ENCODE peak calls at places on chromosomes 2 and 18, in ten cellular contexts. D is RKO; H is mucosa of gallbladder; P is effector memory CD8-positive, alpha-beta T cell; Q is esophagus squamous epithelium; J is BJ; C is brain microvascular endothelial cell; U is GM23248; I is type B pancreatic cell; T is GM20000. S is an unnamed sample.

GRCh38 chr2:26735096-26735495 is 29.0 kb upstream of the SLC35F6 start:
- DNase-seq in D (peak; percentile 55), H (no peak), P (no peak), Q (no peak), J (peak; percentile 58), C (peak; percentile 85), U (peak; percentile 90), I (no peak), T (no peak), S (peak; percentile 89)

GRCh38 chr2:81598437-81598836 is 1293.9 kb upstream of the LRRTM1 start:
- DNase-seq in D (no peak), H (no peak), P (no peak), Q (no peak), J (no peak), C (no peak), U (no peak), I (no peak), T (no peak), S (no peak)

GRCh38 chr2:110732422-110733413 is at the start of gene ACOXL:
- DNase-seq in D (no peak), H (peak; percentile 27), P (no peak), Q (no peak), J (no peak), C (no peak), U (no peak), I (peak; percentile 75), T (no peak), S (no peak)

GRCh38 chr2:8549942-8550341 is 131.9 kb upstream of the ID2 start:
- DNase-seq in D (no peak), H (no peak), P (no peak), Q (no peak), J (no peak), C (no peak), U (no peak), I (no peak), T (no peak), S (no peak)

GRCh38 chr18:37266290-37266689 is 299.3 kb downstream of the CELF4 start:
- DNase-seq in D (no peak), H (no peak), P (no peak), Q (no peak), J (no peak), C (no peak), U (no peak), I (no peak), T (no peak), S (no peak)

GRCh38 chr2:110124038-110124825 is 8.6 kb upstream of the MALL start:
- DNase-seq in D (no peak), H (no peak), P (no peak), Q (no peak), J (no peak), C (no peak), U (no peak), I (no peak), T (no peak), S (no peak)

GRCh38 chr2:220856486-220856885 is 715.6 kb downstream of the EPHA4 start:
- DNase-seq in D (no peak), H (no peak), P (no peak), Q (no peak), J (no peak), C (no peak), U (no peak), I (no peak), T (no peak), S (no peak)

GRCh38 chr18:49162226-49162848 is 211.6 kb upstream of the SMAD7 start:
- DNase-seq in D (no peak), H (no peak), P (no peak), Q (no peak), J (no peak), C (no peak), U (no peak), I (no peak), T (peak; percentile 16), S (no peak)

GRCh38 chr2:45741451-45741850 is 90.0 kb downstream of the PRKCE start:
- DNase-seq in D (no peak), H (no peak), P (no peak), Q (no peak), J (no peak), C (no peak), U (peak; percentile 35), I (no peak), T (no peak), S (peak; percentile 26)

GRCh38 chr2:48933824-48934223 is 178.3 kb upstream of the LHCGR start:
- DNase-seq in D (no peak), H (no peak), P (no peak), Q (no peak), J (no peak), C (no peak), U (no peak), I (no peak), T (no peak), S (no peak)

GRCh38 chr18:45408218-45408617 is 207.1 kb upstream of the SLC14A2 start:
- DNase-seq in D (no peak), H (no peak), P (no peak), Q (no peak), J (no peak), C (no peak), U (peak; percentile 9), I (no peak), T (no peak), S (no peak)

GRCh38 chr2:111946294-111947114 is 48.1 kb downstream of the MERTK start:
- DNase-seq in D (peak; percentile 10), H (peak; percentile 80), P (no peak), Q (no peak), J (peak; percentile 46), C (peak; percentile 35), U (peak; percentile 92), I (no peak), T (no peak), S (peak; percentile 94)

GRCh38 chr2:155980941-155981561 is 351.5 kb downstream of the NR4A2 start:
- DNase-seq in D (no peak), H (no peak), P (no peak), Q (no peak), J (no peak), C (no peak), U (no peak), I (no peak), T (no peak), S (no peak)

GRCh38 chr2:46258937-46259781 is 38.0 kb upstream of the EPAS1 start:
- DNase-seq in D (no peak), H (no peak), P (no peak), Q (no peak), J (no peak), C (no peak), U (no peak), I (no peak), T (no peak), S (no peak)

GRCh38 chr2:165818920-165819319 is 24.9 kb upstream of the GALNT3 start:
- DNase-seq in D (no peak), H (no peak), P (no peak), Q (no peak), J (no peak), C (no peak), U (no peak), I (no peak), T (no peak), S (no peak)

GRCh38 chr18:69752737-69753380 is 194.8 kb downstream of the CD226 start:
- DNase-seq in D (no peak), H (no peak), P (no peak), Q (no peak), J (no peak), C (no peak), U (no peak), I (no peak), T (no peak), S (no peak)

GRCh38 chr2:222456479-222457077 is 32.2 kb downstream of the SGPP2 start:
- DNase-seq in D (no peak), H (no peak), P (no peak), Q (no peak), J (no peak), C (no peak), U (no peak), I (no peak), T (no peak), S (no peak)

GRCh38 chr2:200851398-200852248 is 12.8 kb downstream of the CLK1 start:
- DNase-seq in D (no peak), H (no peak), P (no peak), Q (no peak), J (no peak), C (no peak), U (no peak), I (no peak), T (no peak), S (no peak)

GRCh38 chr2:19321946-19322345 is 36.5 kb downstream of the OSR1 start:
- DNase-seq in D (no peak), H (no peak), P (no peak), Q (no peak), J (no peak), C (no peak), U (peak; percentile 32), I (no peak), T (no peak), S (no peak)

GRCh38 chr2:241066171-241066892 is 35.8 kb downstream of the MTERF4 start:
- DNase-seq in D (no peak), H (no peak), P (no peak), Q (no peak), J (no peak), C (no peak), U (no peak), I (peak; percentile 57), T (no peak), S (no peak)

GRCh38 chr18:57885931-57886330 is 82.8 kb upstream of the ATP8B1 start:
- DNase-seq in D (no peak), H (no peak), P (no peak), Q (no peak), J (no peak), C (no peak), U (no peak), I (no peak), T (no peak), S (no peak)

GRCh38 chr18:32698148-32698547 is 74.7 kb downstream of the KLHL14 start:
- DNase-seq in D (no peak), H (no peak), P (no peak), Q (no peak), J (no peak), C (no peak), U (no peak), I (no peak), T (no peak), S (no peak)

GRCh38 chr2:46384457-46384815 is 87.2 kb downstream of the EPAS1 start:
- DNase-seq in D (no peak), H (no peak), P (no peak), Q (no peak), J (no peak), C (no peak), U (no peak), I (peak; percentile 48), T (no peak), S (no peak)

GRCh38 chr2:97717618-97718005 is 4.2 kb downstream of the ZAP70 start:
- DNase-seq in D (no peak), H (no peak), P (no peak), Q (no peak), J (no peak), C (no peak), U (no peak), I (no peak), T (no peak), S (no peak)

GRCh38 chr2:13822365-13822764 is 810.2 kb upstream of the LRATD1 start:
- DNase-seq in D (no peak), H (no peak), P (no peak), Q (no peak), J (no peak), C (no peak), U (no peak), I (no peak), T (no peak), S (no peak)

GRCh38 chr18:57008001-57008686 is 138.7 kb upstream of the BOD1L2 start:
- DNase-seq in D (no peak), H (no peak), P (no peak), Q (no peak), J (no peak), C (no peak), U (no peak), I (no peak), T (no peak), S (no peak)

GRCh38 chr2:191907091-191907490 is 60.2 kb upstream of the CAVIN2 start:
- DNase-seq in D (no peak), H (no peak), P (no peak), Q (no peak), J (no peak), C (no peak), U (no peak), I (no peak), T (no peak), S (no peak)

GRCh38 chr2:108270768-108271506 is 17.8 kb upstream of the SULT1C2 start:
- DNase-seq in D (no peak), H (peak; percentile 36), P (no peak), Q (no peak), J (no peak), C (no peak), U (no peak), I (no peak), T (no peak), S (no peak)

S was measured in fibroblast of the conjunctiva.